ENCODE peak calls at places on chromosomes 1 and 21, in ten cellular contexts. K is ascending aorta; W is CD8-positive, alpha-beta T cell; Y is HCT116; O is uterus; L is AG04450; Q is psoas muscle; Z is heart left ventricle; N is kidney; R is A549. J is an unnamed sample.
A peak's percentile ranks its signal among the peaks of the same experiment; 100 is the strongest.

GRCh38 chr1:65362545-65362944 is 53.2 kb downstream of the DNAJC6 start:
- DNase-seq in K (no peak), W (no peak), Y (peak; percentile 19), O (no peak), L (no peak), Q (no peak), Z (no peak), N (no peak), R (no peak), J (peak; percentile 53)

GRCh38 chr1:9723068-9723805 is 71.7 kb downstream of the PIK3CD start:
- DNase-seq in K (no peak), W (no peak), Y (no peak), O (no peak), L (no peak), Q (no peak), Z (no peak), N (no peak), R (no peak), J (no peak)

GRCh38 chr21:35179990-35180557 is 131.0 kb upstream of the RUNX1 start:
- DNase-seq in K (no peak), W (no peak), Y (no peak), O (no peak), L (peak; percentile 62), Q (no peak), Z (no peak), N (no peak), R (no peak), J (peak; percentile 47)

GRCh38 chr1:154911691-154912550 is 24.6 kb downstream of the PMVK start:
- DNase-seq in K (no peak), W (no peak), Y (no peak), O (no peak), L (no peak), Q (no peak), Z (peak; percentile 66), N (no peak), R (no peak), J (no peak)

GRCh38 chr1:107550358-107550757 is 409.5 kb downstream of the NTNG1 start:
- DNase-seq in K (no peak), W (no peak), Y (no peak), O (no peak), L (no peak), Q (no peak), Z (no peak), N (no peak), R (no peak), J (no peak)

GRCh38 chr1:219385786-219386427 is 212.2 kb downstream of the LYPLAL1 start:
- DNase-seq in K (peak; percentile 62), W (no peak), Y (peak; percentile 41), O (peak; percentile 21), L (no peak), Q (no peak), Z (peak; percentile 31), N (no peak), R (peak; percentile 65), J (peak; percentile 69)

GRCh38 chr1:95035536-95035935 is 37.2 kb downstream of the ALG14 start:
- DNase-seq in K (no peak), W (no peak), Y (peak; percentile 18), O (no peak), L (peak; percentile 84), Q (no peak), Z (no peak), N (no peak), R (no peak), J (no peak)

GRCh38 chr21:37665230-37666024 is 250.8 kb downstream of the KCNJ6 start:
- DNase-seq in K (no peak), W (no peak), Y (no peak), O (peak; percentile 47), L (no peak), Q (no peak), Z (no peak), N (no peak), R (no peak), J (no peak)

GRCh38 chr1:91273875-91274274 is 130.8 kb downstream of the HFM1 start:
- DNase-seq in K (no peak), W (no peak), Y (no peak), O (no peak), L (no peak), Q (no peak), Z (no peak), N (no peak), R (no peak), J (no peak)

GRCh38 chr1:29649375-29650040 is 413.2 kb downstream of the PTPRU start:
- DNase-seq in K (peak; percentile 59), W (no peak), Y (no peak), O (no peak), L (no peak), Q (no peak), Z (no peak), N (no peak), R (peak; percentile 22), J (peak; percentile 66)

GRCh38 chr1:83102630-83103071 is 896.3 kb downstream of the TTLL7 start:
- DNase-seq in K (no peak), W (no peak), Y (no peak), O (no peak), L (no peak), Q (no peak), Z (no peak), N (no peak), R (no peak), J (peak; percentile 1)

DNA sequence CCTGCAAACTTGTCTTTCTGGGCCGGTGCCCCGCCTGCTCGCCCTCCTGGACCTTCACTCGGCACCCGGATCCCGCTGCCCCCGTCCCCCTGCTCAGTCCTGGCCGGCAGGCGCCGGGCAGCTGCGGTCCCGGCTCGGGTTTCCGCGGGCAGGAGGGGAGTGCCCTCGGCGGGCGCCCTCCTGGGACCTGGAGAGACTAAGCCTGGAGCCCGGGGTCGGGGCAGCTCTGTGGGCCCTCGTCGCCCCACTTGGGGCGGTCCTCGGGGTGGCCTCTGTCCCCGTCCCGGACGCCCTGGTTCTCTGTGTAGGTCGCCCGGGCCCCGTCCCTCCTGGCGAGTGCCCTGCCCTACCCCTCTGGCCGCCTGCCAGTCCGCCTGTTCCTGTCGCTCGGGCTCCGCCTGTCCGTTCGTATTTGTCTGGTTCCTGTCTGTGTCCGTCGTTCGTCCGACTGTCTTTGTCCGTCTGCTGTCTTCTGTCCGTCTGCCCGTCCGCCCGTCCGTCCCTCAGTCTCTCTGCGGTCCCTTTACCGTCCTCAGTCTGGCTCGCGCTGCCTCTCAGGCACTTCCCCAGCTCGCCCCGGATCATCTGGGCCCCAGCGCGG is 492 bp downstream of the SERINC2 start:
- DNase-seq in K (peak; percentile 79), W (peak; percentile 20), Y (no peak), O (peak; percentile 34), L (no peak), Q (peak; percentile 95), Z (peak; percentile 86), N (peak; percentile 93), R (peak; percentile 48), J (no peak)
- TF ChIP-seq CTCF in K (no peak), W (no peak), Y (no peak), O (no peak), L (no peak), Q (no peak), Z (no peak), N (no peak), R (no peak), J (no peak)

GRCh38 chr1:21553116-21553926 is 44.1 kb downstream of the ALPL start:
- DNase-seq in K (no peak), W (no peak), Y (no peak), O (no peak), L (peak; percentile 80), Q (no peak), Z (no peak), N (no peak), R (no peak), J (no peak)
- H3K27ac ChIP-seq in K (no peak overlapping the region), W (no peak overlapping the region), Y (no peak overlapping the region), O (no peak overlapping the region), L (peak overlapping the region; percentile 80), Q (no peak overlapping the region), Z (peak overlapping the region; percentile 69), N (no peak overlapping the region), R (no peak overlapping the region), J (no peak overlapping the region)

GRCh38 chr1:151013518-151013917 is 5.3 kb downstream of the PRUNE1 start:
- DNase-seq in K (no peak), W (no peak), Y (no peak), O (no peak), L (no peak), Q (no peak), Z (peak; percentile 65), N (no peak), R (no peak), J (no peak)
- TF ChIP-seq CTCF in K (no peak), W (no peak), Y (no peak), O (no peak), L (peak; percentile 21), Q (no peak), Z (no peak), N (no peak), R (no peak), J (no peak)

GRCh38 chr21:25583370-25584133 is 23.7 kb downstream of the MRPL39 start:
- DNase-seq in K (no peak), W (no peak), Y (no peak), O (no peak), L (no peak), Q (no peak), Z (no peak), N (no peak), R (no peak), J (no peak)
- H3K27ac ChIP-seq in K (no peak overlapping the region), W (no peak overlapping the region), Y (no peak overlapping the region), O (no peak overlapping the region), L (no peak overlapping the region), Q (no peak overlapping the region), Z (no peak overlapping the region), N (no peak overlapping the region), R (no peak overlapping the region), J (no peak overlapping the region)

DNA sequence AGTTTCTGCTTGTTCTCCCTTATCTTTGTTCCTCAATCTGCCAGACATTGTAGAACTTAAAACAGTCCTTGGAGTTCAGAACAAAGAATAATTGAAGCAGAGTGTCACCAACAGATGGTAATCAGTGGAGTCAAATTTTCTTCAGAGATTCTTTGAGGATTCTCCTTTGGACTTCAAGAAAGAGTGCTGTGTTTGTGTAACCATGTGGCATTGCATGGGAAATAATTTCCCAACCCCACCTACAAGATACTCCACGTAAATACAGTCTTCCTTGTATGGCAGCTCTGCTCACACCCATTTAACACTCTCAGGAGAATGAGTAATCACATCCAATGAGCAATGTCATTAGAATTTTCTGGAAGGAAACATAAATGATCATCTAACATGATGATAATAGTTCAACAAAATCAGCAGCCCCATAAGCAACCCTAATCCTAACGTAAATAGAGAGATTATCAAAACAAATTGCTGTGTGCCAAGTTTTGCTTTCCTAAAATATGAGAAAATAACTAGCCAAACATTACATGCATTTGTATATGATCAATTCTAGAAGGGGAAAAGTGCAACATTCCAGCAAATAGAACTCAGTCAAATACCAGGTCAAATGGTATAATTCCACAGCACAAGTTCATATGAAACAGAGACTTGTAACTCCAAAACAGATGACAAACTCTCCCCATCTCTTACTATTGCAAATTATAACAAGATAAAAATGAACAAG is 6.9 kb upstream of the DENND1B start:
- DNase-seq in K (no peak), W (no peak), Y (no peak), O (no peak), L (no peak), Q (no peak), Z (no peak), N (no peak), R (no peak), J (peak; percentile 77)
- TF ChIP-seq CTCF in K (no peak), W (no peak), Y (no peak), O (no peak), L (no peak), Q (no peak), Z (no peak), N (no peak), R (no peak), J (no peak)

GRCh38 chr1:221098462-221099406 is 219.5 kb downstream of the HLX start:
- DNase-seq in K (no peak), W (no peak), Y (no peak), O (no peak), L (no peak), Q (no peak), Z (no peak), N (no peak), R (no peak), J (no peak)
- H3K27ac ChIP-seq in K (no peak overlapping the region), W (no peak overlapping the region), Y (no peak overlapping the region), O (no peak overlapping the region), L (peak overlapping the region; percentile 78), Q (no peak overlapping the region), Z (peak overlapping the region; percentile 48), N (no peak overlapping the region), R (peak overlapping the region; percentile 49), J (no peak overlapping the region)